ENCODE peak calls at places on chromosomes 4 and X, in five cellular contexts. One of them, this sample, is unnamed.

GRCh38 chr4:126777649-126778048 is 855.1 kb upstream of the INTU start:
- DNase-seq in right lobe of liver: no peak
- DNase-seq in A549: no peak
- DNase-seq in cardiac muscle cell: no peak
- DNase-seq in body of pancreas: no peak
- DNase-seq in this sample: peak; percentile 89

GRCh38 chrX:21996872-21997271 is 35.3 kb upstream of the PHEX start:
- DNase-seq in right lobe of liver: no peak
- DNase-seq in A549: no peak
- DNase-seq in cardiac muscle cell: no peak
- DNase-seq in body of pancreas: no peak
- DNase-seq in this sample: peak; percentile 30

GRCh38 chr4:2363056-2363719 is 55.3 kb downstream of the ZFYVE28 start:
- DNase-seq in right lobe of liver: peak; percentile 97
- DNase-seq in A549: no peak
- DNase-seq in cardiac muscle cell: peak; percentile 58
- DNase-seq in body of pancreas: peak; percentile 84
- DNase-seq in this sample: peak; percentile 71

GRCh38 chr4:184653650-184654049 is 4.1 kb downstream of the PRIMPOL start:
- DNase-seq in right lobe of liver: no peak
- DNase-seq in A549: no peak
- DNase-seq in cardiac muscle cell: no peak
- DNase-seq in body of pancreas: no peak
- DNase-seq in this sample: no peak

GRCh38 chr4:143399113-143399949 is 62.7 kb downstream of the GAB1 start:
- DNase-seq in right lobe of liver: no peak
- DNase-seq in A549: no peak
- DNase-seq in cardiac muscle cell: peak; percentile 39
- DNase-seq in body of pancreas: no peak
- DNase-seq in this sample: no peak

GRCh38 chrX:150119323-150119722 is 181.0 kb upstream of the EOLA2 start:
- DNase-seq in right lobe of liver: no peak
- DNase-seq in A549: no peak
- DNase-seq in cardiac muscle cell: no peak
- DNase-seq in body of pancreas: no peak
- DNase-seq in this sample: no peak

GRCh38 chr4:2832981-2833670 is 10.5 kb upstream of the ADD1 start:
- DNase-seq in right lobe of liver: peak; percentile 27
- DNase-seq in A549: no peak
- DNase-seq in cardiac muscle cell: no peak
- DNase-seq in body of pancreas: peak; percentile 3
- DNase-seq in this sample: peak; percentile 45

GRCh38 chrX:20116575-20117240 is at the start of gene MAP7D2:
- DNase-seq in right lobe of liver: no peak
- DNase-seq in A549: peak; percentile 14
- DNase-seq in cardiac muscle cell: peak; percentile 6
- DNase-seq in body of pancreas: no peak
- DNase-seq in this sample: no peak

GRCh38 chr4:26877946-26878345 is 17.3 kb downstream of the STIM2 start:
- DNase-seq in right lobe of liver: no peak
- DNase-seq in A549: no peak
- DNase-seq in cardiac muscle cell: no peak
- DNase-seq in body of pancreas: no peak
- DNase-seq in this sample: no peak

GRCh38 chr4:94803181-94803580 is 45.4 kb downstream of the BMPR1B start:
- DNase-seq in right lobe of liver: no peak
- DNase-seq in A549: no peak
- DNase-seq in cardiac muscle cell: no peak
- DNase-seq in body of pancreas: no peak
- DNase-seq in this sample: no peak

GRCh38 chrX:7435822-7436221 is 287.9 kb upstream of the PUDP start:
- DNase-seq in right lobe of liver: no peak
- DNase-seq in A549: no peak
- DNase-seq in cardiac muscle cell: no peak
- DNase-seq in body of pancreas: no peak
- DNase-seq in this sample: no peak

GRCh38 chr4:175560628-175561027 is 251.4 kb downstream of the GPM6A start:
- DNase-seq in right lobe of liver: no peak
- DNase-seq in A549: peak; percentile 1
- DNase-seq in cardiac muscle cell: no peak
- DNase-seq in body of pancreas: no peak
- DNase-seq in this sample: peak; percentile 27

GRCh38 chr4:1323635-1324442 is 23.2 kb upstream of the UVSSA start:
- DNase-seq in right lobe of liver: peak; percentile 22
- DNase-seq in A549: peak; percentile 44
- DNase-seq in cardiac muscle cell: no peak
- DNase-seq in body of pancreas: no peak
- DNase-seq in this sample: peak; percentile 94

GRCh38 chr4:11079171-11079570 is 349.5 kb downstream of the HS3ST1 start:
- DNase-seq in right lobe of liver: no peak
- DNase-seq in A549: no peak
- DNase-seq in cardiac muscle cell: no peak
- DNase-seq in body of pancreas: no peak
- DNase-seq in this sample: no peak

DNA sequence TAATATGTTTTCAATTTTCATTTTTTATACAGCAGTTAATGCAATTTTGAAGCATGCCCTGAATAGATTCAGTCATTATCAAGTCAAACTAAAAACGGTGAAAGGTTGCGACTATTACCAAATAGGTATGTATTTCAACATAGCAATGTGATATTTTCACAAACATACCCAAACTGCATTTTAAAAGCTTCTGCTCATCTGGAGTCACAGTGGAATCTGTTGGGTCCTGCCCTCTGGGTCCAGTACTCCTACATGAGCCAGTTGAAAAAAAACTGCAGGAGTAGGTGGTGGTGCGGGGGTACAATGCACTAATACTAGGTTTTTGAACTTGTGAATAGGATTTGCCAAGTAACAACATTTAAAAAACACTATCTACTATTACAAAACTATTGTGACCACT is 938 bp downstream of the GPR34 start:
- DNase-seq in right lobe of liver: no peak
- DNase-seq in A549: no peak
- DNase-seq in cardiac muscle cell: no peak
- DNase-seq in body of pancreas: no peak
- DNase-seq in this sample: no peak
- H3K4me3 ChIP-seq in right lobe of liver: no peak overlapping the region
- H3K4me3 ChIP-seq in A549: no peak overlapping the region
- H3K4me3 ChIP-seq in cardiac muscle cell: no peak overlapping the region
- H3K4me3 ChIP-seq in body of pancreas: no peak overlapping the region
- H3K4me3 ChIP-seq in this sample: no peak overlapping the region

GRCh38 chr4:24364852-24365251 is 219.5 kb downstream of the DHX15 start:
- DNase-seq in right lobe of liver: no peak
- DNase-seq in A549: no peak
- DNase-seq in cardiac muscle cell: no peak
- DNase-seq in body of pancreas: no peak
- DNase-seq in this sample: no peak
- H3K27ac ChIP-seq in right lobe of liver: no peak overlapping the region
- H3K27ac ChIP-seq in A549: no peak overlapping the region
- H3K27ac ChIP-seq in cardiac muscle cell: no peak overlapping the region
- H3K27ac ChIP-seq in body of pancreas: no peak overlapping the region
- H3K27ac ChIP-seq in this sample: no peak overlapping the region

GRCh38 chr4:169649545-169650226 is 29.3 kb downstream of the CLCN3 start:
- DNase-seq in right lobe of liver: no peak
- DNase-seq in A549: no peak
- DNase-seq in cardiac muscle cell: peak; percentile 35
- DNase-seq in body of pancreas: peak; percentile 75
- DNase-seq in this sample: no peak
- H3K4me3 ChIP-seq in right lobe of liver: no peak overlapping the region
- H3K4me3 ChIP-seq in A549: no peak overlapping the region
- H3K4me3 ChIP-seq in cardiac muscle cell: no peak overlapping the region
- H3K4me3 ChIP-seq in body of pancreas: no peak overlapping the region
- H3K4me3 ChIP-seq in this sample: no peak overlapping the region

GRCh38 chr4:153513596-153513995 is 47.4 kb downstream of the TMEM131L start:
- DNase-seq in right lobe of liver: no peak
- DNase-seq in A549: no peak
- DNase-seq in cardiac muscle cell: no peak
- DNase-seq in body of pancreas: no peak
- DNase-seq in this sample: peak; percentile 87
- H3K27ac ChIP-seq in right lobe of liver: no peak overlapping the region
- H3K27ac ChIP-seq in A549: peak overlapping the region; percentile 68
- H3K27ac ChIP-seq in cardiac muscle cell: no peak overlapping the region
- H3K27ac ChIP-seq in body of pancreas: peak overlapping the region; percentile 46
- H3K27ac ChIP-seq in this sample: peak overlapping the region; percentile 85

DNA sequence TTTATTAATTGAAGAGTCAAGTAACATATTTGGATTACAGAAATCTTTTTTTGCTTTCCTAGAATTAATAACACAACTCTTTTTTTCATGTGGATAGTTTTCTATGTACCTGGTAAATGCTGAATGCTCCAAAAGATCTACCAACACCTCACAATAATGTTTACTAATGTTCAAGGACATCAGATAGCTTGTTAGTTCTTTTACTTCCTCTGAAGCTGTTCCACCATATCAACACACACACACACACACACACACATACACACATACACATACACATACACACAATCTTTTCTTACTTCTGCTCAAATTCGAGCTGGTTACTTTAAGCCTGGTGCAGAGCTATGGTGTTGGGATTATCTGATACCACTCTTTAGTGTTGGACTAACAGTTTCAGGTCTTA is 28.2 kb upstream of the TMPRSS11D start:
- DNase-seq in right lobe of liver: no peak
- DNase-seq in A549: no peak
- DNase-seq in cardiac muscle cell: no peak
- DNase-seq in body of pancreas: no peak
- DNase-seq in this sample: no peak
- H3K4me3 ChIP-seq in right lobe of liver: no peak overlapping the region
- H3K4me3 ChIP-seq in A549: no peak overlapping the region
- H3K4me3 ChIP-seq in cardiac muscle cell: no peak overlapping the region
- H3K4me3 ChIP-seq in body of pancreas: no peak overlapping the region
- H3K4me3 ChIP-seq in this sample: no peak overlapping the region

GRCh38 chrX:112631892-112632291 is 47.8 kb downstream of the LHFPL1 start:
- DNase-seq in right lobe of liver: no peak
- DNase-seq in A549: no peak
- DNase-seq in cardiac muscle cell: no peak
- DNase-seq in body of pancreas: no peak
- DNase-seq in this sample: no peak

GRCh38 chrX:112641449-112641848 is 38.3 kb downstream of the LHFPL1 start:
- DNase-seq in right lobe of liver: no peak
- DNase-seq in A549: no peak
- DNase-seq in cardiac muscle cell: no peak
- DNase-seq in body of pancreas: no peak
- DNase-seq in this sample: peak; percentile 55

GRCh38 chrX:112638691-112639090 is 41.0 kb downstream of the LHFPL1 start:
- DNase-seq in right lobe of liver: no peak
- DNase-seq in A549: no peak
- DNase-seq in cardiac muscle cell: no peak
- DNase-seq in body of pancreas: no peak
- DNase-seq in this sample: no peak

GRCh38 chrX:112636951-112637541 is 42.7 kb downstream of the LHFPL1 start:
- DNase-seq in right lobe of liver: no peak
- DNase-seq in A549: no peak
- DNase-seq in cardiac muscle cell: no peak
- DNase-seq in body of pancreas: no peak
- DNase-seq in this sample: no peak

GRCh38 chrX:112636288-112636687 is 43.5 kb downstream of the LHFPL1 start:
- DNase-seq in right lobe of liver: no peak
- DNase-seq in A549: no peak
- DNase-seq in cardiac muscle cell: no peak
- DNase-seq in body of pancreas: no peak
- DNase-seq in this sample: no peak
- H3K27ac ChIP-seq in right lobe of liver: no peak overlapping the region
- H3K27ac ChIP-seq in A549: no peak overlapping the region
- H3K27ac ChIP-seq in cardiac muscle cell: no peak overlapping the region
- H3K27ac ChIP-seq in body of pancreas: no peak overlapping the region
- H3K27ac ChIP-seq in this sample: peak overlapping the region; percentile 48

GRCh38 chrX:108456971-108457477 is 17.4 kb downstream of the COL4A5 start:
- DNase-seq in right lobe of liver: no peak
- DNase-seq in A549: no peak
- DNase-seq in cardiac muscle cell: no peak
- DNase-seq in body of pancreas: no peak
- DNase-seq in this sample: no peak
- H3K4me3 ChIP-seq in right lobe of liver: no peak overlapping the region
- H3K4me3 ChIP-seq in A549: peak overlapping the region; percentile 3
- H3K4me3 ChIP-seq in cardiac muscle cell: no peak overlapping the region
- H3K4me3 ChIP-seq in body of pancreas: no peak overlapping the region
- H3K4me3 ChIP-seq in this sample: no peak overlapping the region

This sample was measured in osteoblast.